ENCODE peak calls at places on chromosome 15, in nine cellular contexts. F, E, X, O, Q, A, M, G and Y are unnamed samples.

GRCh38 chr15:39646425-39646824 is 65.5 kb downstream of the THBS1 start:
- DNase-seq in F (no peak), E (no peak), X (no peak), O (no peak), Q (no peak), A (no peak), M (no peak), G (no peak), Y (no peak)

GRCh38 chr15:78322724-78323395 is 17.3 kb upstream of the CRABP1 start:
- DNase-seq in F (no peak), E (no peak), X (no peak), O (no peak), Q (no peak), A (no peak), M (no peak), G (no peak), Y (no peak)

GRCh38 chr15:90241343-90242192 is 7.6 kb downstream of the GDPGP1 start:
- DNase-seq in F (no peak), E (no peak), X (no peak), O (no peak), Q (no peak), A (no peak), M (no peak), G (no peak), Y (no peak)

GRCh38 chr15:94844533-94845390 is 613.4 kb downstream of the MCTP2 start:
- DNase-seq in F (no peak), E (no peak), X (no peak), O (no peak), Q (no peak), A (peak), M (no peak), G (peak), Y (peak)

GRCh38 chr15:97140216-97140615 is 809.7 kb downstream of the NR2F2 start:
- DNase-seq in F (no peak), E (no peak), X (no peak), O (no peak), Q (no peak), A (no peak), M (no peak), G (no peak), Y (no peak)

GRCh38 chr15:50126072-50126471 is 7.0 kb upstream of the ATP8B4 start:
- DNase-seq in F (no peak), E (no peak), X (no peak), O (no peak), Q (no peak), A (no peak), M (no peak), G (no peak), Y (no peak)

GRCh38 chr15:51051776-51052175 is 42.9 kb downstream of the TNFAIP8L3 start:
- DNase-seq in F (no peak), E (no peak), X (no peak), O (peak), Q (no peak), A (peak), M (no peak), G (no peak), Y (peak)

GRCh38 chr15:53437985-53438841 is 321.2 kb downstream of the WDR72 start:
- DNase-seq in F (no peak), E (no peak), X (no peak), O (no peak), Q (no peak), A (no peak), M (no peak), G (no peak), Y (no peak)

GRCh38 chr15:32096211-32096610 is 65.9 kb downstream of the CHRNA7 start:
- DNase-seq in F (no peak), E (no peak), X (no peak), O (no peak), Q (no peak), A (no peak), M (no peak), G (no peak), Y (no peak)

GRCh38 chr15:23439513-23439912 is 7.5 kb downstream of the GOLGA6L2 start:
- DNase-seq in F (no peak), E (no peak), X (no peak), O (no peak), Q (no peak), A (no peak), M (no peak), G (no peak), Y (no peak)

GRCh38 chr15:85333132-85333831 is 47.1 kb upstream of the AKAP13 start:
- DNase-seq in F (no peak), E (no peak), X (no peak), O (no peak), Q (no peak), A (peak), M (no peak), G (no peak), Y (no peak)

GRCh38 chr15:68833734-68834334 is 13.1 kb upstream of the ANP32A start:
- DNase-seq in F (no peak), E (no peak), X (no peak), O (no peak), Q (no peak), A (no peak), M (no peak), G (no peak), Y (no peak)

GRCh38 chr15:65195542-65196026 is 10.4 kb upstream of the CLPX start:
- DNase-seq in F (no peak), E (no peak), X (no peak), O (no peak), Q (no peak), A (no peak), M (no peak), G (no peak), Y (no peak)

GRCh38 chr15:101188517-101189340 is 63.1 kb downstream of the CHSY1 start:
- DNase-seq in F (no peak), E (no peak), X (no peak), O (no peak), Q (no peak), A (peak), M (no peak), G (no peak), Y (no peak)

GRCh38 chr15:88505721-88506120 is 38.2 kb downstream of the MRPS11 start:
- DNase-seq in F (no peak), E (no peak), X (no peak), O (no peak), Q (no peak), A (no peak), M (no peak), G (no peak), Y (no peak)

GRCh38 chr15:58873267-58873666 is 60.2 kb downstream of the SLTM start:
- DNase-seq in F (no peak), E (no peak), X (no peak), O (peak), Q (no peak), A (peak), M (no peak), G (no peak), Y (no peak)

GRCh38 chr15:74716647-74717046 is 8.7 kb downstream of the CYP1A1 start:
- DNase-seq in F (no peak), E (no peak), X (no peak), O (no peak), Q (no peak), A (peak), M (no peak), G (no peak), Y (no peak)

GRCh38 chr15:22939051-22939450 is 41.1 kb downstream of the CYFIP1 start:
- DNase-seq in F (no peak), E (no peak), X (no peak), O (no peak), Q (no peak), A (no peak), M (no peak), G (no peak), Y (no peak)

GRCh38 chr15:65192016-65192415 is 6.9 kb upstream of the CLPX start:
- DNase-seq in F (no peak), E (no peak), X (no peak), O (no peak), Q (no peak), A (peak), M (no peak), G (no peak), Y (no peak)

GRCh38 chr15:31573759-31574158 is 247.1 kb downstream of the KLF13 start:
- DNase-seq in F (no peak), E (no peak), X (no peak), O (no peak), Q (no peak), A (no peak), M (no peak), G (no peak), Y (no peak)

GRCh38 chr15:78640527-78640839 is 527 bp downstream of the CHRNB4 start:
- DNase-seq in F (no peak), E (no peak), X (no peak), O (no peak), Q (no peak), A (no peak), M (no peak), G (no peak), Y (no peak)

GRCh38 chr15:42159381-42160015 is 3.1 kb upstream of the PLA2G4F start:
- DNase-seq in F (no peak), E (no peak), X (no peak), O (no peak), Q (no peak), A (no peak), M (no peak), G (no peak), Y (peak)

GRCh38 chr15:96252148-96252547 is 78.4 kb upstream of the NR2F2 start:
- DNase-seq in F (no peak), E (no peak), X (no peak), O (no peak), Q (no peak), A (no peak), M (no peak), G (no peak), Y (no peak)

GRCh38 chr15:71709808-71710418 is 100.4 kb upstream of the NR2E3 start:
- DNase-seq in F (no peak), E (no peak), X (no peak), O (no peak), Q (no peak), A (no peak), M (no peak), G (no peak), Y (no peak)

GRCh38 chr15:95440712-95441111 is 889.8 kb upstream of the NR2F2 start:
- DNase-seq in F (no peak), E (no peak), X (no peak), O (no peak), Q (no peak), A (no peak), M (no peak), G (no peak), Y (no peak)